ENCODE peak calls at places on chromosomes 11 and 22, in seven cellular contexts. I is SK-N-SH, P is H1, O is HCT116, U is K562, Q is HepG2, Y is GM12878. N is an unnamed sample.
A peak's percentile ranks its signal among the peaks of the same experiment; 100 is the strongest.

GRCh38 chr11:94151903-94152677 is 23.4 kb downstream of the PANX1 start:
- DNase-seq in Y (no peak), Q (peak; percentile 72), I (peak; percentile 35), U (peak; percentile 69), O (peak; percentile 73), P (no peak), N (peak; percentile 76)

GRCh38 chr11:115384236-115384635 is 120.0 kb downstream of the CADM1 start:
- DNase-seq in P (no peak), U (no peak), Y (no peak), Q (no peak), O (no peak), I (no peak), N (no peak)

GRCh38 chr11:44964526-44965209 is 14.0 kb upstream of the TP53I11 start:
- DNase-seq in U (no peak), O (no peak), P (no peak), Y (no peak), I (no peak), Q (no peak), N (no peak)

GRCh38 chr11:15874699-15875098 is 481.6 kb downstream of the SOX6 start:
- DNase-seq in Q (no peak), O (no peak), I (no peak), Y (no peak), U (no peak), P (no peak), N (no peak)

GRCh38 chr11:105720096-105720495 is 110.2 kb downstream of the GRIA4 start:
- DNase-seq in Q (no peak), Y (no peak), I (no peak), O (no peak), U (no peak), P (no peak), N (no peak)

GRCh38 chr11:118202599-118203422 is 22.0 kb downstream of the JAML start:
- DNase-seq in O (no peak), P (no peak), Q (peak; percentile 94), U (no peak), I (no peak), Y (no peak), N (no peak)

GRCh38 chr22:24417901-24418641 is 9.3 kb upstream of the ADORA2A start:
- DNase-seq in Q (no peak), U (no peak), I (peak; percentile 15), Y (no peak), P (no peak), O (no peak), N (no peak)

GRCh38 chr11:84857746-84858145 is 769.4 kb downstream of the DLG2 start:
- DNase-seq in I (no peak), Q (no peak), O (no peak), Y (no peak), P (no peak), U (no peak), N (no peak)

GRCh38 chr11:121777056-121777455 is 324.3 kb upstream of the SORL1-AS1 start:
- DNase-seq in U (no peak), Q (no peak), Y (no peak), I (no peak), O (no peak), P (no peak), N (no peak)

GRCh38 chr11:15170698-15171097 is 56.0 kb downstream of the INSC start:
- DNase-seq in Q (no peak), Y (no peak), P (no peak), O (no peak), I (no peak), U (no peak), N (no peak)

GRCh38 chr22:47201186-47201995 is 438.9 kb downstream of the TBC1D22A start:
- DNase-seq in Y (no peak), O (no peak), I (no peak), U (no peak), Q (no peak), P (peak; percentile 8), N (no peak)

GRCh38 chr11:36455658-36456111 is 54.4 kb downstream of the TRAF6 start:
- DNase-seq in U (no peak), I (peak; percentile 35), Y (no peak), P (no peak), Q (no peak), O (no peak), N (no peak)

GRCh38 chr11:107496011-107496410 is 38.4 kb upstream of the CWF19L2 start:
- DNase-seq in Y (no peak), U (no peak), Q (peak; percentile 21), I (no peak), P (no peak), O (no peak), N (no peak)

GRCh38 chr11:123180166-123180565 is 14.9 kb downstream of the CLMP start:
- DNase-seq in P (no peak), I (no peak), Q (no peak), O (no peak), U (no peak), Y (no peak), N (no peak)

GRCh38 chr11:67119577-67120391 is 721 bp downstream of the KDM2A start:
- DNase-seq in P (peak; percentile 54), Q (no peak), O (no peak), Y (no peak), U (peak; percentile 73), I (peak; percentile 79), N (peak; percentile 12)

GRCh38 chr11:406796-407650 is 7.8 kb downstream of the SIGIRR start:
- DNase-seq in Y (peak; percentile 37), O (peak; percentile 69), I (peak; percentile 99), Q (no peak), P (peak; percentile 88), U (peak; percentile 94), N (no peak)

GRCh38 chr11:58061813-58062212 is 31.1 kb downstream of the OR6Q1 start:
- DNase-seq in Y (no peak), Q (no peak), I (no peak), O (no peak), P (no peak), U (no peak), N (no peak)

GRCh38 chr22:25364281-25364680 is 144.8 kb downstream of the CRYBB2 start:
- DNase-seq in U (no peak), Q (no peak), P (no peak), I (no peak), O (no peak), Y (no peak), N (no peak)

GRCh38 chr22:25182131-25183110 is 17.2 kb upstream of the CRYBB3 start:
- DNase-seq in P (no peak), O (no peak), Q (no peak), U (no peak), Y (no peak), I (no peak), N (no peak)

DNA sequence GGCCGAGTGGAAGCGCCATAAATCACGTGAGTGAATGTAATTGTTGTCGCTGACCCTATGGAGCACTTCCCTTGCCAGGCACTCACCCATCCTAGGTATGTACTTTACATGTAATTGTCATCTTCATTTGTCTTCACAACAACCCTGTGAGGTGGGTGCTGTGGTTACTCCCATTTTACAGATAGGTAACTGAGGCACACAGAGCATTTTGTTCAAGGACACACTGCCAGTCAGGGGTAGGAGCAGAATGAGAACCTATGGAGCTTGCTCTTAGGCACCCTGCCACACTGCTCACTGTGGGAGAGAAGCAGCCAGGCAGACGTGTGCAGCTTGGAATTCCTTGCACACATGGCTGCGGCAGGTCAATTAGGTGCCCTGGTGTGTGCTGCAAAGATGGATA is 785 bp upstream of the EFCAB6 start:
- DNase-seq in O (no peak), Q (no peak), Y (no peak), I (no peak), P (no peak), U (no peak), N (no peak)
- H3K27ac ChIP-seq in O (peak overlapping the region; percentile 54), Q (no peak overlapping the region), Y (peak overlapping the region; percentile 79), I (no peak overlapping the region), P (peak overlapping the region; percentile 90), U (no peak overlapping the region), N (peak overlapping the region; percentile 90)

DNA sequence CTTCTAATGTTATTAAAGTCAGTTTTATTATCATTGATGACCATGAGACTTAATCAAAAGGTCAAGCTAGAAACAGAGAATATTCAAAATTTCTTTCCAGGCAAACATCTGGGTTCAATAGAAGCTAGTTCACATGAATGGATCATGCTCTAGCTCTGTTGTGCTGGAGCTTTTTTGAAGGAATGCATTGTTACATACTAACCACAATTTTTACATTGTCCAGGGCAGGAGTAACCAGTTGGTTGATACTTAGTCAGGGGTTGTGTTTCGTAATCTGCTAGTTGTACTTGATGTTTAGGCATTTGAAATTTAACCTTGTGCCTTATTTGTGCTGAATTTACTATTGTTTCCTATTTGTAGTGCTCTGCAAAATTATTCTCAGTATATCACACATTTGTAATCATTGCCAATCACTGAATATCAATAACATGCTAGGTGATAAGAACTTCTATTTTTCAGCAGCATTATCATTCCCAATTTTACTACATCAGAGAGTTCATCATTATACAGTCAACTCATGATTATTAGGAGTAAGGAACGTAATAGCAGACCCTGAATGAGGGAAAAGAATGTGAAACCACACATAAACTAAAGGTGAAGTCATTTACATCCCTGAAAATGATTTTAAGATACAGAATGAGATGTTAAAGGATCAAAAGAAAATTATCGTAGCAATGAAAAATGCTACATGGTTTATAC is 23.2 kb downstream of the NF2 start:
- DNase-seq in O (no peak), I (no peak), Q (peak; percentile 15), P (no peak), Y (no peak), U (no peak), N (no peak)
- TF ChIP-seq SIN3A in O (no peak), I (no peak), Q (no peak), P (no peak), Y (no peak), U (no peak), N (no peak)

GRCh38 chr22:37608477-37609239 is at the start of gene GGA1:
- DNase-seq in I (peak; percentile 97), O (peak; percentile 96), P (peak; percentile 90), Q (peak; percentile 94), Y (no peak), U (peak; percentile 90), N (peak; percentile 84)

GRCh38 chr22:37604875-37605274 is 3.8 kb upstream of the GGA1 start:
- DNase-seq in U (no peak), I (no peak), O (no peak), P (no peak), Y (no peak), Q (no peak), N (no peak)

GRCh38 chr22:37609240-37610152 is 862 bp downstream of the GGA1 start:
- DNase-seq in Q (no peak), Y (no peak), I (peak; percentile 71), O (no peak), U (peak; percentile 50), P (no peak), N (no peak)

GRCh38 chr22:37607912-37608476 is 640 bp upstream of the GGA1 start:
- DNase-seq in P (no peak), Q (no peak), O (no peak), U (no peak), I (peak; percentile 67), Y (peak; percentile 94), N (no peak)

GRCh38 chr22:37607010-37607911 is 1.4 kb upstream of the GGA1 start:
- DNase-seq in U (peak; percentile 74), P (peak; percentile 100), Q (peak; percentile 77), Y (peak; percentile 49), I (peak; percentile 87), O (peak; percentile 83), N (peak; percentile 64)
- TF ChIP-seq POLR2AphosphoS5 in U (no peak), P (peak; percentile 78), Q (no peak), Y (no peak), I (no peak), O (peak; percentile 61), N (no peak)

DNA sequence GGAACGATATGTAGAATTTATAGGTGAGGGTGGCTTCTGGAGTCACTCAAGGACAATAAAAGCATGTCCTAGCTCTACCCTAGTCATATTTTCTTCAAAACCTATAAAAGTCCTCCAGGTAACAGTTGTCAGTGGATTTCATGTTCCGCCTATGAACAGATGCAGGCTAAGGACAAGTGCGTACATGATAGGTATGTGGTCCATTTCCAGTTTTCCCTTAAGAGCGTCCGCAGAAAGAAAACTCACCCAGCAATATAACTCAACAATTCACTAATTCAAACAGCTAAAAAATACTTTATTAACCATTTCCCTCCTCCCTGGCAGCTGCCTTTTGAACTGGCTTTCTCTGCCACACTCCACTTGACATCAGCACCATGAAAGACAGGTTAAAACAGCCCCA is 50.2 kb upstream of the CCDC34 start:
- DNase-seq in P (no peak), Q (no peak), O (no peak), Y (no peak), U (no peak), I (no peak), N (no peak)
- H3K27ac ChIP-seq in P (no peak overlapping the region), Q (no peak overlapping the region), O (no peak overlapping the region), Y (no peak overlapping the region), U (no peak overlapping the region), I (no peak overlapping the region), N (peak overlapping the region; percentile 18)